ENCODE peak calls at places on chromosomes 11 and 22, in nine cellular contexts. P is neural progenitor cell, L is IMR-90, X is progenitor cell of endocrine pancreas, V is AG09309, I is GM20000, K is right atrium auricular region, T is HL-60, N is AG09319. R is an unnamed sample.

GRCh38 chr11:47918882-47919495 is 61.4 kb upstream of the PTPRJ start:
- DNase-seq in P (no peak), L (peak), X (no peak), V (no peak), I (no peak), K (no peak), T (no peak), N (no peak), R (no peak)

GRCh38 chr11:62614275-62614674 is 1.2 kb downstream of the ROM1 start:
- DNase-seq in P (no peak), L (no peak), X (no peak), V (no peak), I (no peak), K (no peak), T (no peak), N (no peak), R (peak)

GRCh38 chr11:47587733-47588326 is 1.4 kb downstream of the FAM180B start:
- DNase-seq in P (no peak), L (no peak), X (no peak), V (no peak), I (peak), K (no peak), T (peak), N (no peak), R (no peak)

GRCh38 chr11:133922078-133922870 is 34.5 kb downstream of the IGSF9B start:
- DNase-seq in P (no peak), L (no peak), X (no peak), V (no peak), I (no peak), K (no peak), T (no peak), N (no peak), R (no peak)

GRCh38 chr11:118202599-118203422 is 22.0 kb downstream of the JAML start:
- DNase-seq in P (no peak), L (no peak), X (no peak), V (no peak), I (no peak), K (no peak), T (no peak), N (no peak), R (peak)

GRCh38 chr22:29524440-29525191 is 28.9 kb downstream of the THOC5 start:
- DNase-seq in P (peak), L (peak), X (peak), V (no peak), I (peak), K (no peak), T (peak), N (no peak), R (peak)

GRCh38 chr11:16372355-16372754 is 16.0 kb upstream of the SOX6 start:
- DNase-seq in P (no peak), L (no peak), X (no peak), V (no peak), I (no peak), K (no peak), T (no peak), N (no peak), R (no peak)

GRCh38 chr11:1140642-1141490 is 16.9 kb upstream of the MUC5AC start:
- DNase-seq in P (no peak), L (no peak), X (peak), V (no peak), I (no peak), K (no peak), T (no peak), N (no peak), R (no peak)

GRCh38 chr11:80855975-80856524 is 1415.2 kb upstream of the TENM4 start:
- DNase-seq in P (no peak), L (no peak), X (no peak), V (no peak), I (no peak), K (no peak), T (no peak), N (no peak), R (no peak)

GRCh38 chr11:66617148-66617814 is 851 bp downstream of the RBM14 start:
- DNase-seq in P (no peak), L (no peak), X (no peak), V (no peak), I (no peak), K (peak), T (peak), N (no peak), R (no peak)

GRCh38 chr11:1271406-1271805 is 38.0 kb downstream of the TOLLIP start:
- DNase-seq in P (no peak), L (no peak), X (no peak), V (no peak), I (no peak), K (no peak), T (no peak), N (no peak), R (no peak)

GRCh38 chr11:125451400-125452124 is 44.5 kb downstream of the FEZ1 start:
- DNase-seq in P (peak), L (peak), X (peak), V (no peak), I (peak), K (peak), T (no peak), N (no peak), R (peak)

GRCh38 chr11:102280237-102280833 is 36.9 kb upstream of the BIRC3 start:
- DNase-seq in P (peak), L (no peak), X (no peak), V (no peak), I (no peak), K (no peak), T (no peak), N (no peak), R (no peak)

GRCh38 chr11:119995730-119996491 is 142.0 kb downstream of the TRIM29 start:
- DNase-seq in P (no peak), L (no peak), X (no peak), V (no peak), I (no peak), K (no peak), T (no peak), N (no peak), R (no peak)

GRCh38 chr11:2562181-2562581 is 117.4 kb downstream of the KCNQ1 start:
- DNase-seq in P (peak), L (no peak), X (no peak), V (no peak), I (no peak), K (no peak), T (no peak), N (no peak), R (peak)

GRCh38 chr11:112864715-112865114 is 96.5 kb upstream of the NCAM1 start:
- DNase-seq in P (no peak), L (no peak), X (no peak), V (no peak), I (no peak), K (no peak), T (no peak), N (no peak), R (no peak)

GRCh38 chr11:64998141-64998540 is 1.4 kb upstream of the BATF2 start:
- DNase-seq in P (no peak), L (no peak), X (no peak), V (no peak), I (no peak), K (no peak), T (no peak), N (no peak), R (no peak)

GRCh38 chr11:131121934-131122333 is 205.7 kb upstream of the SNX19 start:
- DNase-seq in P (no peak), L (no peak), X (no peak), V (no peak), I (no peak), K (no peak), T (no peak), N (no peak), R (no peak)

GRCh38 chr11:66221726-66222236 is 46.7 kb upstream of the RAB1B start:
- DNase-seq in P (no peak), L (peak), X (no peak), V (no peak), I (no peak), K (no peak), T (no peak), N (no peak), R (no peak)

GRCh38 chr22:43862074-43862881 is at the start of gene SULT4A1:
- DNase-seq in P (peak), L (peak), X (no peak), V (no peak), I (no peak), K (no peak), T (no peak), N (no peak), R (no peak)

GRCh38 chr22:44448271-44448780 is 49.7 kb downstream of the RTL6 start:
- DNase-seq in P (no peak), L (peak), X (no peak), V (peak), I (no peak), K (peak), T (no peak), N (peak), R (peak)

GRCh38 chr11:10937416-10937815 is 79.6 kb upstream of the ZBED5 start:
- DNase-seq in P (no peak), L (no peak), X (no peak), V (no peak), I (no peak), K (no peak), T (peak), N (no peak), R (no peak)

GRCh38 chr11:115912484-115912945 is 408.3 kb upstream of the CADM1 start:
- DNase-seq in P (peak), L (peak), X (no peak), V (no peak), I (peak), K (no peak), T (no peak), N (no peak), R (no peak)

GRCh38 chr22:25159028-25159427 is 40.6 kb upstream of the CRYBB3 start:
- DNase-seq in P (no peak), L (no peak), X (no peak), V (no peak), I (no peak), K (no peak), T (no peak), N (no peak), R (no peak)

GRCh38 chr22:22802346-22802970 is 85.2 kb upstream of the IGLL5 start:
- DNase-seq in P (peak), L (no peak), X (no peak), V (no peak), I (peak), K (no peak), T (no peak), N (no peak), R (no peak)
- TF ChIP-seq CTCF in P (peak), L (peak), X (peak), V (peak), I (peak), K (no peak), T (peak), N (no peak), R (no peak)

GRCh38 chr11:129696309-129696989 is 119.2 kb upstream of the TMEM45B start:
- DNase-seq in P (no peak), L (no peak), X (no peak), V (no peak), I (no peak), K (no peak), T (no peak), N (no peak), R (no peak)

GRCh38 chr11:129698212-129698611 is 117.4 kb upstream of the TMEM45B start:
- DNase-seq in P (no peak), L (no peak), X (no peak), V (no peak), I (no peak), K (no peak), T (peak), N (no peak), R (no peak)

GRCh38 chr11:129694966-129695365 is 120.7 kb upstream of the TMEM45B start:
- DNase-seq in P (no peak), L (no peak), X (no peak), V (no peak), I (no peak), K (no peak), T (no peak), N (no peak), R (no peak)

GRCh38 chr11:129694538-129694937 is 121.1 kb upstream of the TMEM45B start:
- DNase-seq in P (no peak), L (no peak), X (no peak), V (no peak), I (no peak), K (no peak), T (peak), N (no peak), R (no peak)

DNA sequence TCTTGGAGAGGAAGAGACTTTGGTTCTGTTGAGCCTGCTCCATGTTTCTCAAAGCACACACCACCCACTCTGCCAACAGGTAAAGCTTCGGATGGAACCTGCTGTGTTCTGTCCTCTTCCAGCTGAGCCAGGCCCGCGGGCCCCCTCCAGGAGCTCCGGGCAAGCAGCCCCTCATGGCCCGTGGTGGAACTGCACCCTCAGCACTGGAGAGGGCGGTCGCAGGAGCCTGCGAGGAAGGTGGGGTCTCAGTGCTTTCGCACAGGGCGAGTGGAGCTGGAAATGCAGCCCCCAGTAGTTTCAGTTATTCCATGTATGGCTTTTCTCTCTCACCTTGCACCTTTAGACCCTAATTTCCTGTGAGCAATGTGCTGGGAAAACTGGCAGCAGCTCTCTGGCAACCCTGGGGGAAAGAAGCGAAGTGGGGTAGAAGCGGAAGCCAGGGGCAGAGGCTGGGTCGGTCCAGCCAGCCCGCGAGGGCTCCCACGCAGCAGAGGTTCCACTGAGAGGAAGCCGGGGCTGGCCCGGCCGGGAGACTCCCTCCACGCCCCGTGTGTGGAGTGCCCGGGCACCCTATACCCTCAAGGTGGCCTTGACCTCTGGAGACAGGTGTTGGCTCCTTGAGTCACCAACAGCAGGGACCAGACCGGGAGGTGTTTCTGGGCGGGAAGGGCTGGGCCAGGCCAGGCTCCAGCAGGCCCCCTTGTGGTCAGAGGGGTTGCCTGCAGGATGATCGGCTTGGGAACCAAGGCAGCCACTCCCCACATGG is 119.9 kb upstream of the TMEM45B start:
- DNase-seq in P (peak), L (peak), X (peak), V (no peak), I (peak), K (no peak), T (peak), N (no peak), R (peak)
- TF ChIP-seq CTCF in P (peak), L (peak), X (peak), V (peak), I (peak), K (peak), T (peak), N (peak), R (peak)

GRCh38 chr22:46827072-46827780 is 64.8 kb downstream of the TBC1D22A start:
- DNase-seq in P (peak), L (no peak), X (no peak), V (no peak), I (no peak), K (no peak), T (no peak), N (no peak), R (no peak)
- TF ChIP-seq CTCF in P (peak), L (no peak), X (peak), V (no peak), I (no peak), K (no peak), T (no peak), N (no peak), R (no peak)

GRCh38 chr11:75862437-75862836 is 47.4 kb downstream of the UVRAG start:
- DNase-seq in P (no peak), L (no peak), X (no peak), V (no peak), I (no peak), K (no peak), T (no peak), N (no peak), R (no peak)

GRCh38 chr11:75872887-75873416 is 57.9 kb downstream of the UVRAG start:
- DNase-seq in P (no peak), L (no peak), X (no peak), V (no peak), I (peak), K (no peak), T (no peak), N (no peak), R (no peak)

GRCh38 chr11:75868990-75869389 is 54.0 kb downstream of the UVRAG start:
- DNase-seq in P (no peak), L (no peak), X (no peak), V (no peak), I (no peak), K (no peak), T (no peak), N (no peak), R (no peak)

GRCh38 chr11:75869661-75870455 is 54.8 kb downstream of the UVRAG start:
- DNase-seq in P (no peak), L (no peak), X (no peak), V (no peak), I (no peak), K (no peak), T (no peak), N (no peak), R (no peak)

DNA sequence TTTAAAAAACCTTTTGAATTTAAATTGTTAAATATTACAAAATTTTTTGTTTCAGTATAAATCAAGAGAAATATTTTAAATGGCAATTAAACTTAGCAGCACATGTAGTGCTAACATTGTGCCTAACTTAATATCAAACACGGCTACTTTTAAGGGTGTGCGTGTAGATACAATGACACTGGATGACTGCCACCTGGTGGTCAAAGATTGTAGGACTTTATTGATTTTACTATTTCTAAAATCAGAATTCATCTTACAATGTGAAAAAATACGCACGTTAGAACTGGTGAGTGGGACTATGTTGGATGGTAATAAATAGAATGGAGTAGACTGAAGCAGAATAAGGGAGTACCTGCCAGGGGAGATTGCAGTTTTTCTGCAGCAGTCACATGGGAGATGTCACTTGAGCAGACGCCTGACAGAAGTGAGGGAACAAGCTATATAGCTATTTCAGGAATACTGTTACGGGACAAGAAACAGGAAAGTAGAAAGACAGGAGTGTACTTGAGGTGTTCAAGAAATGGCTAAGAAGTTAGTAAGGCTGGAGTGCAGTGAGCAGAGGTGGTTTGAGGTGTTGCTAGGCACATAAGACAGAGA is 52.9 kb downstream of the UVRAG start:
- DNase-seq in P (peak), L (peak), X (no peak), V (peak), I (peak), K (no peak), T (peak), N (no peak), R (peak)
- TF ChIP-seq CTCF in P (peak), L (peak), X (peak), V (peak), I (peak), K (peak), T (peak), N (peak), R (peak)

DNA sequence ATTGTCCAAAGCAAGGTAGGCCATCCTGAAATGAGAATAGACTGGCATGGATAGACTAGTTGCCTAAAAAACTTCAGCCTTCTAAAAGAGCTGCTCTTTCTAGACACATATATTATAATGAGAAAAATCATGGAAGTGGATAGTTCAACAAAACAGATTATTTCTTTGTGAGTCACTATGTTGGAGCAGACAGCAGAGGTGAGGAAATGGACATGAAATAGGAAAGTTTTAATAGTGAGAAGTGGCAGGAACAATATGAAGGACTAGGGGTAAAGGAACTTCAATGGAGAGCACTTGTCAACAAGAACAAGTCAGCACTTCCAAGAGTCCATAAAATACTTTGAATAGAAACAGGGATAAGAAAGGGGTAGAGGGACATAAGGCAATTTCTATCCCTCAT is 101.9 kb upstream of the ANO3 start:
- DNase-seq in P (no peak), L (peak), X (no peak), V (no peak), I (no peak), K (no peak), T (no peak), N (no peak), R (no peak)
- TF ChIP-seq CTCF in P (no peak), L (no peak), X (no peak), V (no peak), I (no peak), K (no peak), T (no peak), N (no peak), R (no peak)

GRCh38 chr11:34364102-34364501 is 6.3 kb upstream of the ABTB2 start:
- DNase-seq in P (no peak), L (no peak), X (no peak), V (no peak), I (no peak), K (no peak), T (no peak), N (no peak), R (no peak)

GRCh38 chr11:34363363-34364084 is 5.7 kb upstream of the ABTB2 start:
- DNase-seq in P (no peak), L (no peak), X (no peak), V (no peak), I (no peak), K (no peak), T (peak), N (no peak), R (no peak)

GRCh38 chr11:34366522-34366921 is 8.7 kb upstream of the ABTB2 start:
- DNase-seq in P (no peak), L (no peak), X (no peak), V (no peak), I (peak), K (no peak), T (peak), N (no peak), R (peak)
- TF ChIP-seq CTCF in P (peak), L (peak), X (peak), V (peak), I (peak), K (no peak), T (no peak), N (no peak), R (no peak)

DNA sequence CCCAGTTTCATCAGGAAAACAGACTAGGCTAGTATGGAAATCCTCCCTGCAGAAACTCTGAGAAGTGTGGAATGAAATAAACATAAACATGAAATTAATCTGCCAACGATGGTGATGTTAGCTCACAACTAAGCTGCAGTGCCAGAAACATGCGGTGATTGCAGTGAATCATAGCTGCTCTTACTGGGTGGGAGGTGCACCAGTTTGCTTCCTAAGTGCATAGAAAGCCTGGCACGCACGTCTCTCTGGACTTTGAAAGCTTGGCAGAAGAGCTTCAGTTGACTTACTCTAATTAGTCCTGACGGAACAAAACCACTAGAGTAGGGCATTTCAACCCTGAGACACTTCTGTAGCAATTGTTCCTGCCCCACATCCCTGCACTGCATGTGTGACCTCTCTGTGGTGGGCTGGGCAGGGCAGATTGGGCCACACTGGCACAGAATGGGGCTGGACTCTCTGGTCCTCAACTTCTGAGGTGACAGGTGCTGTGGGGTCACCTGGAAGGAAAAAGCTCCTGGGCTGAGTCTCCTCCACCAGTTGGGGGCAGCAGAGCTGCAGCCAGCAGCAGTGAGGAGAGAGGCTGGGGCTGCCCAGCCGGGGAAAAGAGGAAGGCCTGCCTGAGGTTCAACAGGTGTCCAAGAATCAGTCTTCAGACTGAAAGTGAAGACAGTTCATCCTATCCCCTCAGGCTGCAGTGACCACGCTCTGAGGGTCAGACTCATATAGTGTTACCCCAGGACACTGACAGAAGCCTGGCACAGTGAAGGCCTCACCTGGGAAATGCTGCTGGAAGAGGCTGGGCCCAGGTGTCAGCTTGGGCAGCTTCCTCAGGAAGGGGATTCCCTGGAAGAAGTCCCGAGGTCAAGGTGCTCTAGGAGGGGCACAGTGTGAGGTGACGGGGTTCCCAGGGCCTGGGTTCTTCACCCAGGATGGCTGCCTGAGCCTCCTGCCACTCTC is 40.5 kb downstream of the GGTLC2 start:
- DNase-seq in P (peak), L (peak), X (peak), V (peak), I (peak), K (no peak), T (peak), N (peak), R (no peak)
- TF ChIP-seq CTCF in P (peak), L (peak), X (peak), V (no peak), I (peak), K (no peak), T (peak), N (peak), R (no peak)

GRCh38 chr22:39282642-39283311 is 36.6 kb downstream of the RPL3 start:
- DNase-seq in P (no peak), L (no peak), X (no peak), V (no peak), I (no peak), K (no peak), T (no peak), N (no peak), R (no peak)
- TF ChIP-seq CTCF in P (peak), L (peak), X (no peak), V (no peak), I (no peak), K (no peak), T (no peak), N (peak), R (no peak)

R was measured in stomach.